ENCODE peak calls at places on chromosomes 5 and 9, in eight cellular contexts. F is GM20000, U is lower leg skin, E is epithelial cell of esophagus, H is natural killer cell, C is neural progenitor cell, M is fibroblast of the aortic adventitia, A is astrocyte of the spinal cord. X is an unnamed sample.

GRCh38 chr5:94057655-94058054 is 316.3 kb upstream of the POU5F2 start:
- DNase-seq in U (no peak), C (peak; percentile 73), A (peak; percentile 20), F (no peak), H (no peak), E (no peak), M (no peak), X (no peak)

GRCh38 chr5:132257131-132258101 is at the start of gene PDLIM4:
- DNase-seq in E (peak; percentile 28), F (no peak), U (no peak), A (peak; percentile 48), M (no peak), H (peak; percentile 17), C (peak; percentile 92), X (peak; percentile 73)

GRCh38 chr9:130364619-130365322 is 80.0 kb upstream of the ASS1 start:
- DNase-seq in H (no peak), M (no peak), E (no peak), F (no peak), U (no peak), C (no peak), A (no peak), X (no peak)

GRCh38 chr9:125532412-125532811 is 174.6 kb downstream of the MAPKAP1 start:
- DNase-seq in A (no peak), C (no peak), F (no peak), M (no peak), U (no peak), E (no peak), H (no peak), X (no peak)

GRCh38 chr5:102048940-102049339 is 247.1 kb downstream of the SLCO4C1 start:
- DNase-seq in M (no peak), F (no peak), H (no peak), U (no peak), C (no peak), E (no peak), A (no peak), X (no peak)

GRCh38 chr9:13841801-13842462 is 472.0 kb downstream of the NFIB start:
- DNase-seq in U (no peak), M (peak; percentile 12), E (peak; percentile 45), C (no peak), A (no peak), H (no peak), F (no peak), X (no peak)

GRCh38 chr5:178625679-178626483 is 969 bp downstream of the CLK4 start:
- DNase-seq in E (peak; percentile 48), F (no peak), M (peak; percentile 57), C (no peak), A (no peak), H (no peak), U (peak; percentile 29), X (no peak)

GRCh38 chr5:98700730-98701129 is 72.7 kb upstream of the RGMB start:
- DNase-seq in C (no peak), A (peak; percentile 13), E (peak; percentile 51), M (no peak), F (no peak), H (no peak), U (no peak), X (no peak)

GRCh38 chr5:96220610-96221390 is 212.2 kb downstream of the PCSK1 start:
- DNase-seq in M (peak; percentile 79), C (no peak), H (no peak), U (no peak), E (peak; percentile 86), F (no peak), A (peak; percentile 80), X (no peak)

GRCh38 chr5:127758884-127759283 is 55.7 kb downstream of the CCDC192 start:
- DNase-seq in U (no peak), F (no peak), H (no peak), C (no peak), M (peak; percentile 58), A (no peak), E (no peak), X (no peak)

GRCh38 chr5:127754727-127755126 is 51.5 kb downstream of the CCDC192 start:
- DNase-seq in M (no peak), C (no peak), A (no peak), U (no peak), H (no peak), F (no peak), E (no peak), X (no peak)

GRCh38 chr5:127761869-127762268 is 58.7 kb downstream of the CCDC192 start:
- DNase-seq in A (no peak), E (no peak), U (no peak), F (no peak), H (no peak), C (no peak), M (no peak), X (no peak)

GRCh38 chr5:127754259-127754658 is 51.1 kb downstream of the CCDC192 start:
- DNase-seq in F (no peak), E (no peak), U (no peak), M (peak; percentile 71), H (no peak), A (peak; percentile 29), C (no peak), X (no peak)

DNA sequence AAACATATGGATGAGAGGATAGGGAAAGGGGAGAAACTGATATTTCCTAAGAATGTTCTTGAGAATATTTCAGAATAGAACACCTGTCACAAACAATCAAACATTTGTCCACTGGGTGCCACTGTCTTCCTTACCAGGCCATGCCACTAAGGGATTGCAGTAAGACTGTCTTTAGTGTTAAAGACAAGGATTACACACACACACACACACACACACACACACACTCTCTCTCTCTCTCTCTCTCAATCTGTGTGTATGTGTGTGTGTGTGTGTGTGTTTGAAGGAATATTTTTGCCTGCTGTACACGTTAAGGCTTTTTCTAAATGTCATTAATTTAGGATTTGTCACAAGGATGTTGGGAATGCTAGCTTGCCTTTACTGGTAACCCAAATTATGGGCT is 54.4 kb downstream of the CCDC192 start:
- DNase-seq in H (no peak), E (peak; percentile 76), F (peak; percentile 31), A (peak; percentile 66), U (no peak), M (peak; percentile 81), C (peak; percentile 69), X (no peak)
- TF ChIP-seq CTCF in H (no peak), E (peak; percentile 68), F (peak; percentile 11), A (peak; percentile 43), U (no peak), M (peak; percentile 57), C (peak; percentile 63), X (no peak)

DNA sequence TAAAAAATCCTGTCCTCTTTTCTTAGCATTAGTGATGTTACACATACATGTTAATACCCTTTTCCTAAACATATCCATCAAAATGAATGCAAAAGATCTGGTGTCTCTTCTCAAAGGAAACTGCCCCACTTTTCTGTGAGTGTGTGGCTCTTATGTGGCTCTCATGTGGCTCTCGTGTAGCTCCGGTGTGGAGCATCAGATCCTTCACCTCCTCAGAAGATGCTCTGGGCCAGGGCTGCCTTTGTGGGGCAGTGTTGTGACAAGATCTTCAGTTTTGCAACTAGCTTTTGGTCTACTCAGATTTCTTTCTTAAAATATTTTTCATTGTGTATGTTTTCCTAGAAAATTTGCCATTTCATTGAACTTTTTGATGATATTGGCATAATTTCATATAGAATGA is 19.3 kb downstream of the GARNL3 start:
- DNase-seq in E (peak; percentile 46), A (peak; percentile 48), M (peak; percentile 66), U (no peak), C (peak; percentile 21), H (no peak), F (no peak), X (no peak)
- TF ChIP-seq CTCF in E (peak; percentile 55), A (peak; percentile 60), M (peak; percentile 57), U (no peak), C (no peak), H (no peak), F (peak; percentile 27), X (no peak)

GRCh38 chr5:6765612-6766525 is 52.6 kb downstream of the TENT4A start:
- DNase-seq in E (peak; percentile 91), U (peak; percentile 69), C (peak; percentile 88), H (peak; percentile 55), A (peak; percentile 73), F (peak; percentile 84), M (peak; percentile 71), X (peak; percentile 56)

GRCh38 chr5:6767481-6768063 is 54.3 kb downstream of the TENT4A start:
- DNase-seq in F (no peak), A (no peak), C (no peak), H (no peak), U (no peak), M (no peak), E (peak; percentile 79), X (no peak)

GRCh38 chr5:6766558-6767191 is 53.4 kb downstream of the TENT4A start:
- DNase-seq in C (no peak), A (peak; percentile 55), E (peak; percentile 95), U (peak; percentile 74), M (peak; percentile 28), F (no peak), H (peak; percentile 38), X (no peak)

GRCh38 chr5:6770826-6771607 is 57.8 kb downstream of the TENT4A start:
- DNase-seq in E (no peak), M (no peak), A (no peak), C (no peak), U (no peak), F (no peak), H (no peak), X (no peak)

GRCh38 chr5:6768590-6769230 is 55.5 kb downstream of the TENT4A start:
- DNase-seq in F (no peak), A (no peak), E (no peak), H (no peak), M (no peak), C (peak; percentile 20), U (no peak), X (no peak)
- TF ChIP-seq CTCF in F (no peak), A (no peak), E (no peak), H (no peak), M (no peak), C (peak; percentile 24), U (no peak), X (no peak)

DNA sequence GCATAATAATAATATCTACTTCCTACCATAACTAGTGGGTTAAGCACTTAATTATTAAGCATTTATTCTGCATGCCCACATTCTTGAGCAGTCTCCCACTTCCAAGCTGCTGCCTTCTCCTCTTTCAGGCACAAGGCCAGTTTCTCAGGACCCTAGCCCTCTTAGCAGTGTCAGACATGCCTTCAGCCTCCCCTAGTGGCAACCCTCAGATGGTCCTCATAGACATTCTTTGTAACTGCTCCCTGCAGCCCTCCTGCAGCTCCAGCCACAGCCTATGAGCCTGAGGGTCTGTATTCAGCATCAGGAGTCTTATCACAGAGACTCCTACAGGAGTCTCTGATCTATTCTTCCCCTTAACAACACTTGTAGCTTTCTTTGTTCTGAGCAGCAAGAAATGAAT is 3.8 kb downstream of the IL9 start:
- DNase-seq in U (no peak), M (no peak), F (no peak), C (peak; percentile 78), E (no peak), A (no peak), H (no peak), X (no peak)
- TF ChIP-seq CTCF in U (no peak), M (peak; percentile 35), F (no peak), C (peak; percentile 60), E (no peak), A (peak; percentile 31), H (no peak), X (no peak)